ENCODE peak calls at places on chromosome 4, in six cellular contexts. I is lung, O is aorta, U is stomach, Y is pancreas, S is PC-3. D is an unnamed sample.

GRCh38 chr4:160296476-160296875 is 1193.6 kb downstream of the RAPGEF2 start:
- DNase-seq in U (no peak), O (no peak), I (no peak), Y (no peak), S (no peak), D (no peak)

GRCh38 chr4:21415728-21416127 is 532.8 kb downstream of the KCNIP4 start:
- DNase-seq in Y (no peak), S (no peak), U (no peak), I (no peak), O (no peak), D (no peak)

GRCh38 chr4:53119685-53120084 is 246.2 kb downstream of the SCFD2 start:
- DNase-seq in Y (no peak), I (no peak), S (no peak), U (no peak), O (no peak), D (no peak)

GRCh38 chr4:2416564-2417195 is 1.8 kb downstream of the ZFYVE28 start:
- DNase-seq in Y (no peak), S (no peak), O (no peak), U (peak), I (no peak), D (peak)

GRCh38 chr4:89290727-89291126 is 16.9 kb downstream of the GPRIN3 start:
- DNase-seq in S (no peak), O (no peak), I (no peak), Y (no peak), U (no peak), D (no peak)

GRCh38 chr4:151600432-151600831 is 160.4 kb downstream of the GATB start:
- DNase-seq in I (no peak), U (no peak), S (no peak), O (no peak), Y (no peak), D (no peak)

GRCh38 chr4:56768301-56768700 is 53.2 kb downstream of the SPINK2 start:
- DNase-seq in S (no peak), O (no peak), I (no peak), U (no peak), Y (no peak), D (no peak)

GRCh38 chr4:163384434-163384833 is 40.7 kb downstream of the NPY5R start:
- DNase-seq in U (no peak), O (no peak), Y (no peak), I (no peak), S (no peak), D (no peak)

GRCh38 chr4:175671491-175671934 is 140.6 kb downstream of the GPM6A start:
- DNase-seq in S (peak), U (no peak), O (no peak), I (no peak), Y (no peak), D (peak)

GRCh38 chr4:11805837-11806236 is 377.1 kb upstream of the HS3ST1 start:
- DNase-seq in Y (no peak), I (no peak), S (peak), O (no peak), U (no peak), D (no peak)

GRCh38 chr4:70915048-70915815 is 13.1 kb downstream of the MOB1B start:
- DNase-seq in U (no peak), Y (no peak), S (peak), I (no peak), O (no peak), D (no peak)

DNA sequence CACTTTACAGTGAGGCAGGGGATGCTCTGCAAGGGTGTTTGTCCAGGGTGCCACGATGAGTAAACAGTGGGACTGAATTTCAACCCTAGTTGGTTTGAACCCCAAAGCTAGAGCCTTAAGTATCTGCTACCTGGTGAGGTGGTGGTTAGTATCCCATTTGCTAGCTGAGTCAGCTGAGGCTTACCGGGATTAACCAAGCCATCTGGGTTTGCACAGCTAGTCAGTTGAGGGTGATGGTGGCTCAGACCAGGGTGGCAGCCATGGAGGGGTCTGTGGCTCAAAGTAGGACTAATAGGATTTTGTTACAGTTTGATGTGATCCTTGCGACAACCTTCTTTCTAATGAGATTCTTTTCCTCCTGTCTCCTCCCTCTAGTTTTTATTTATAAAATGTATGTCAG is 1.9 kb downstream of the EVC start:
- DNase-seq in O (no peak), S (no peak), Y (no peak), U (no peak), I (no peak), D (no peak)
- H3K27ac ChIP-seq in O (no peak), S (peak), Y (no peak), U (no peak), I (no peak), D (no peak)

GRCh38 chr4:8044699-8045098 is 105.0 kb upstream of the AFAP1 start:
- DNase-seq in S (no peak), Y (no peak), I (no peak), O (no peak), U (no peak), D (no peak)
- H3K27ac ChIP-seq in S (no peak), Y (no peak), I (no peak), O (no peak), U (no peak), D (no peak)

GRCh38 chr4:139018501-139018900 is 2.9 kb downstream of the NOCT start:
- DNase-seq in U (no peak), S (no peak), O (no peak), Y (no peak), I (no peak), D (no peak)
- H3K27ac ChIP-seq in U (no peak), S (no peak), O (no peak), Y (no peak), I (no peak), D (no peak)

GRCh38 chr4:1244081-1244977 is 4.6 kb downstream of the CTBP1 start:
- DNase-seq in O (peak), I (no peak), S (no peak), Y (peak), U (no peak), D (no peak)
- H3K27ac ChIP-seq in O (no peak), I (peak), S (no peak), Y (peak), U (no peak), D (no peak)

GRCh38 chr4:107839166-107839565 is 14.4 kb downstream of the SGMS2 start:
- DNase-seq in Y (no peak), U (no peak), S (no peak), I (no peak), O (no peak), D (no peak)
- H3K27ac ChIP-seq in Y (no peak), U (no peak), S (no peak), I (no peak), O (no peak), D (peak)

D was measured in thyroid gland.